ENCODE peak calls at places on chromosomes 1 and 21, in ten cellular contexts. N is A549, G is tibial nerve, S is transverse colon, A is upper lobe of left lung, J is ovary, H is K562, R is stomach, B is H1, Z is HepG2. D is an unnamed sample.

GRCh38 chr1:61053712-61054608 is 28.4 kb upstream of the NFIA start:
- DNase-seq in N (no peak), G (no peak), S (peak; percentile 49), A (peak; percentile 89), J (peak; percentile 37), H (peak; percentile 84), R (peak; percentile 34), B (peak; percentile 67), Z (no peak), D (no peak)

GRCh38 chr1:10899490-10900264 is 103.2 kb upstream of the CASZ1 start:
- DNase-seq in N (no peak), G (no peak), S (no peak), A (no peak), J (no peak), H (no peak), R (no peak), B (no peak), Z (no peak), D (peak; percentile 59)

GRCh38 chr1:245418029-245418428 is 263.2 kb downstream of the KIF26B start:
- DNase-seq in N (no peak), G (no peak), S (no peak), A (peak; percentile 25), J (no peak), H (no peak), R (no peak), B (no peak), Z (no peak), D (no peak)

GRCh38 chr1:39294531-39294930 is 90.0 kb downstream of the MACF1 start:
- DNase-seq in N (no peak), G (no peak), S (no peak), A (no peak), J (no peak), H (no peak), R (no peak), B (no peak), Z (no peak), D (no peak)

GRCh38 chr1:64401285-64401684 is 68.6 kb upstream of the CACHD1 start:
- DNase-seq in N (no peak), G (no peak), S (no peak), A (no peak), J (no peak), H (no peak), R (no peak), B (no peak), Z (no peak), D (no peak)

GRCh38 chr1:161307892-161308638 is 1.7 kb downstream of the MPZ start:
- DNase-seq in N (no peak), G (no peak), S (no peak), A (no peak), J (no peak), H (no peak), R (no peak), B (no peak), Z (no peak), D (no peak)

GRCh38 chr1:218369688-218370511 is 24.8 kb downstream of the TGFB2 start:
- DNase-seq in N (no peak), G (no peak), S (no peak), A (no peak), J (no peak), H (no peak), R (no peak), B (no peak), Z (no peak), D (no peak)

GRCh38 chr1:165224504-165224903 is 132.0 kb downstream of the LMX1A start:
- DNase-seq in N (no peak), G (no peak), S (no peak), A (no peak), J (no peak), H (no peak), R (no peak), B (no peak), Z (no peak), D (no peak)

GRCh38 chr1:159827102-159827490 is 423 bp downstream of the SLAMF8 start:
- DNase-seq in N (no peak), G (no peak), S (no peak), A (no peak), J (no peak), H (no peak), R (no peak), B (no peak), Z (no peak), D (no peak)

GRCh38 chr1:159828176-159828575 is 1.5 kb downstream of the SLAMF8 start:
- DNase-seq in N (no peak), G (no peak), S (no peak), A (no peak), J (no peak), H (no peak), R (no peak), B (no peak), Z (no peak), D (no peak)

GRCh38 chr1:159825564-159825963 is 1.1 kb upstream of the SLAMF8 start:
- DNase-seq in N (no peak), G (no peak), S (no peak), A (no peak), J (no peak), H (no peak), R (no peak), B (no peak), Z (peak; percentile 6), D (no peak)

GRCh38 chr1:159827549-159827948 is 876 bp downstream of the SLAMF8 start:
- DNase-seq in N (no peak), G (no peak), S (no peak), A (no peak), J (no peak), H (no peak), R (no peak), B (no peak), Z (no peak), D (no peak)

GRCh38 chr1:159826436-159827101 is at the start of gene SLAMF8:
- DNase-seq in N (no peak), G (no peak), S (peak; percentile 61), A (no peak), J (no peak), H (no peak), R (peak; percentile 48), B (no peak), Z (no peak), D (no peak)
- TF ChIP-seq EP300 in N (no peak), G (peak; percentile 53), S (no peak), A (no peak), J (no peak), H (no peak), R (no peak), B (no peak), Z (no peak), D (no peak)

GRCh38 chr1:234926574-234927311 is 201.9 kb downstream of the TOMM20 start:
- DNase-seq in N (no peak), G (no peak), S (no peak), A (peak; percentile 65), J (no peak), H (no peak), R (no peak), B (no peak), Z (no peak), D (peak; percentile 77)

GRCh38 chr1:234927312-234927967 is 201.2 kb downstream of the TOMM20 start:
- DNase-seq in N (no peak), G (no peak), S (no peak), A (no peak), J (no peak), H (no peak), R (no peak), B (no peak), Z (no peak), D (peak; percentile 48)

GRCh38 chr1:234927968-234928635 is 200.5 kb downstream of the TOMM20 start:
- DNase-seq in N (no peak), G (no peak), S (no peak), A (no peak), J (no peak), H (no peak), R (no peak), B (no peak), Z (no peak), D (no peak)

GRCh38 chr1:234929369-234929768 is 199.3 kb downstream of the TOMM20 start:
- DNase-seq in N (no peak), G (no peak), S (no peak), A (no peak), J (no peak), H (no peak), R (no peak), B (no peak), Z (no peak), D (no peak)

DNA sequence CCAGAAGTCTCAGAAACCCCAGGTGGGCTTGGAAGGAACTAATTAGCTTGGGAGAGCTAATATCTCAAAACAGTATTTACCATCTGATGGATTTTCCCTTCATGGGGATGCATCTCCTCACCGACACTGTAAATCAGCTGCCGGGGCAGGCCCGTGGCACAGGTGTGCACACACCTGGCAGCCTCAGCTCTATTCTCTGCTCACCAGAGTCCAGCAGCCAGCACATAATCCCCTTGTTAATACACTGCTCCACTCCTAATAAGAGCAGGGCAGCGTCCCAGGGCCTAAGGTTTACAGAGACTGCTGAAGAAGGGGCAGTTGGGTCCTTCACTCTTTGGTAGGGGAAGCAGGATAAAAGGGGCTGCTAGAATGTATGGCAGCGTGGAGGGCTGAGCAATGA is 200.0 kb downstream of the TOMM20 start:
- DNase-seq in N (no peak), G (no peak), S (no peak), A (peak; percentile 13), J (no peak), H (no peak), R (no peak), B (no peak), Z (no peak), D (no peak)
- TF ChIP-seq EP300 in N (no peak), G (no peak), S (no peak), A (no peak), J (no peak), H (no peak), R (no peak), B (no peak), Z (no peak), D (no peak)

GRCh38 chr21:29005696-29006095 is 13.0 kb upstream of the LTN1 start:
- DNase-seq in N (no peak), G (no peak), S (no peak), A (no peak), J (no peak), H (peak; percentile 20), R (no peak), B (no peak), Z (no peak), D (no peak)

GRCh38 chr21:29002442-29003144 is 9.9 kb upstream of the LTN1 start:
- DNase-seq in N (peak; percentile 84), G (peak; percentile 92), S (peak; percentile 96), A (peak; percentile 98), J (peak; percentile 96), H (peak; percentile 99), R (peak; percentile 96), B (peak; percentile 87), Z (peak; percentile 92), D (peak; percentile 98)

GRCh38 chr21:29008373-29008772 is 10.8 kb downstream of the RWDD2B start:
- DNase-seq in N (no peak), G (no peak), S (no peak), A (no peak), J (no peak), H (peak; percentile 42), R (no peak), B (no peak), Z (no peak), D (no peak)

GRCh38 chr21:29007135-29007534 is 12.0 kb downstream of the RWDD2B start:
- DNase-seq in N (no peak), G (no peak), S (no peak), A (no peak), J (no peak), H (no peak), R (no peak), B (no peak), Z (no peak), D (no peak)

DNA sequence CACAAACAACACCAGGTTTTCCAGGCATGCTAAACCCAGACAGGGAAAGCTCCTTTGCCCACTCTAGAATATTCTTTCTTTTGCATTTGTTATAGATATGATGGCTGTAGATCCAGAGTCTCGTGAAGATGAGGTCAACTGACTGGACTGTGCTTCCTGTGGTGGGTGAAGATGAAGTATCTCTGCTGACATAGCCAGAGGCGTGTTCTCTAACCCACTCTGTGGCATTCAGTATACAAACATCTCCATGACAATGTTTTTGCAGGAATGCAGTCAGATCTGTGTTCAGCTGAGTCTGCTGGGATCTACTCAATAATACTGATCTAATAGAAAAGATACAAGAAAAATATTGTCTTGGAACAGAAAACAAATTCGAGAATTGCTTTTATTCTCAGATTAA is 11.3 kb downstream of the RWDD2B start:
- DNase-seq in N (no peak), G (no peak), S (no peak), A (no peak), J (no peak), H (no peak), R (no peak), B (no peak), Z (no peak), D (no peak)
- TF ChIP-seq EP300 in N (no peak), G (no peak), S (no peak), A (no peak), J (no peak), H (no peak), R (no peak), B (no peak), Z (no peak), D (no peak)

DNA sequence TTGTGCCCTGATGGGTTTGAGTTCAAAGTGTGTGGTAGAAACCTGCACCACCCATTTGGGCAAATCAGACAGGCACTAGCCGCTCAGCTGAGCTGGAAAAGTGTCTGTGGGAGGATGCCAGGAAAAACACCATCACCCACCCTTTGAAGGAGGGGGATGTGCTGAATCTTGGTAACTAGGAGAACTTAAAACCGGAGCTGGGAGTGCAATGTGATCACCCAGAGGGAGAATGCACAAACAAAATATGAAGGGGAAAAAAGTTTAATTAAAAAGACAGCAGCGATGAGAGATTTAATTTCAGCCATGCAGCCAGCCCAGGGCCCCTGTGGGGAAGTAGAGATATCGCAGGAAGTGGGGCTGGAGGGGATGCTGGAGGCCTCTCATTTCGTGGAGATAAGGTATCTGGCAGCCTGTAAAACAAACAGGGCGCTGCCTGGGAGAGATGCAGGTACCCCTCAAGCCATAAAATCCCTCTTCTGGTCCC is 86.8 kb upstream of the BCAR3 start:
- DNase-seq in N (no peak), G (no peak), S (no peak), A (no peak), J (no peak), H (peak; percentile 10), R (no peak), B (no peak), Z (no peak), D (no peak)
- TF ChIP-seq EP300 in N (no peak), G (no peak), S (no peak), A (no peak), J (no peak), H (no peak), R (no peak), B (no peak), Z (no peak), D (no peak)